ENCODE peak calls at places on chromosomes 4 and X, in five cellular contexts. J is OCI-LY7, M is uterus, Q is neural progenitor cell, L is psoas muscle. V is an unnamed sample.
A peak's percentile ranks its signal among the peaks of the same experiment; 100 is the strongest.

GRCh38 chrX:18886344-18887161 is 97.4 kb downstream of the PHKA2 start:
- DNase-seq in J (peak; percentile 19), M (peak; percentile 78), Q (peak; percentile 69), L (peak; percentile 77), V (peak; percentile 95)

GRCh38 chrX:17812763-17813162 is 48.3 kb downstream of the RAI2 start:
- DNase-seq in J (peak; percentile 1), M (no peak), Q (peak; percentile 49), L (no peak), V (no peak)

GRCh38 chr4:148926861-148927260 is 484.6 kb upstream of the NR3C2 start:
- DNase-seq in J (no peak), M (no peak), Q (no peak), L (peak; percentile 12), V (no peak)

GRCh38 chr4:75710246-75710645 is 14.1 kb upstream of the USO1 start:
- DNase-seq in J (no peak), M (no peak), Q (no peak), L (no peak), V (no peak)

GRCh38 chr4:151921371-151921770 is 160.6 kb upstream of the GATB start:
- DNase-seq in J (no peak), M (no peak), Q (no peak), L (no peak), V (no peak)

GRCh38 chr4:13126976-13127910 is 356.9 kb downstream of the RAB28 start:
- DNase-seq in J (no peak), M (no peak), Q (no peak), L (no peak), V (no peak)

GRCh38 chrX:1178580-1179057 is 33.8 kb downstream of the CRLF2 start:
- DNase-seq in J (no peak), M (no peak), Q (peak; percentile 39), L (no peak), V (no peak)

GRCh38 chr4:182643801-182644311 is 273.3 kb downstream of the DCTD start:
- DNase-seq in J (no peak), M (no peak), Q (no peak), L (no peak), V (peak; percentile 62)

GRCh38 chrX:48958635-48959094 is 1.3 kb upstream of the OTUD5 start:
- DNase-seq in J (no peak), M (peak; percentile 58), Q (peak; percentile 52), L (peak; percentile 47), V (peak; percentile 75)

GRCh38 chrX:71637848-71638247 is 19.5 kb upstream of the CXCR3 start:
- DNase-seq in J (peak; percentile 24), M (no peak), Q (no peak), L (no peak), V (no peak)

GRCh38 chrX:25079020-25079419 is 63.3 kb upstream of the ARX start:
- DNase-seq in J (peak; percentile 0), M (no peak), Q (no peak), L (no peak), V (no peak)

GRCh38 chr4:16859031-16859430 is 39.4 kb downstream of the LDB2 start:
- DNase-seq in J (no peak), M (no peak), Q (no peak), L (no peak), V (no peak)

GRCh38 chr4:681736-682451 is 7.1 kb downstream of the SLC49A3 start:
- DNase-seq in J (no peak), M (no peak), Q (peak; percentile 63), L (no peak), V (peak; percentile 55)

GRCh38 chrX:120429776-120430535 is 39.1 kb downstream of the LAMP2 start:
- DNase-seq in J (no peak), M (no peak), Q (no peak), L (no peak), V (no peak)

GRCh38 chr4:159341486-159341885 is 238.6 kb downstream of the RAPGEF2 start:
- DNase-seq in J (no peak), M (no peak), Q (no peak), L (no peak), V (no peak)

GRCh38 chrX:42028113-42028512 is 104.8 kb upstream of the CASK start:
- DNase-seq in J (peak; percentile 12), M (no peak), Q (no peak), L (no peak), V (no peak)

GRCh38 chr4:8577972-8578371 is 2.2 kb upstream of the GPR78 start:
- DNase-seq in J (no peak), M (no peak), Q (no peak), L (no peak), V (no peak)

GRCh38 chrX:106963111-106963510 is 36.9 kb downstream of the MORC4 start:
- DNase-seq in J (no peak), M (no peak), Q (no peak), L (no peak), V (no peak)

GRCh38 chr4:71026086-71026485 is 32.6 kb downstream of the DCK start:
- DNase-seq in J (no peak), M (no peak), Q (no peak), L (no peak), V (peak; percentile 70)

GRCh38 chrX:155966876-155967275 is 30.6 kb upstream of the IL9R start:
- DNase-seq in J (peak; percentile 34), M (no peak), Q (peak; percentile 67), L (no peak), V (no peak)

GRCh38 chr4:3810796-3811485 is 44.8 kb downstream of the ADRA2C start:
- DNase-seq in J (no peak), M (no peak), Q (no peak), L (no peak), V (no peak)

GRCh38 chr4:183335369-183335940 is 13.2 kb upstream of the CLDN24 start:
- DNase-seq in J (no peak), M (no peak), Q (no peak), L (no peak), V (peak; percentile 37)

GRCh38 chrX:103398321-103398937 is 22.1 kb downstream of the BEX3 start:
- DNase-seq in J (no peak), M (no peak), Q (no peak), L (no peak), V (no peak)

GRCh38 chrX:50430917-50431316 is 39.7 kb downstream of the DGKK start:
- DNase-seq in J (no peak), M (no peak), Q (no peak), L (no peak), V (no peak)

GRCh38 chrX:18961686-18962085 is 22.2 kb downstream of the PHKA2 start:
- DNase-seq in J (no peak), M (no peak), Q (no peak), L (no peak), V (no peak)

GRCh38 chrX:109841869-109842579 is 109.0 kb upstream of the ACSL4 start:
- DNase-seq in J (no peak), M (no peak), Q (no peak), L (no peak), V (no peak)

GRCh38 chrX:9746148-9746880 is 19.3 kb downstream of the GPR143 start:
- DNase-seq in J (no peak), M (no peak), Q (peak; percentile 15), L (no peak), V (no peak)

GRCh38 chrX:105662248-105662647 is 160.1 kb upstream of the NRK start:
- DNase-seq in J (no peak), M (no peak), Q (no peak), L (no peak), V (no peak)

GRCh38 chr4:1613099-1613495 is 71.0 kb downstream of the FAM53A start:
- DNase-seq in J (no peak), M (no peak), Q (no peak), L (no peak), V (no peak)

GRCh38 chr4:4379540-4380087 is 7.3 kb upstream of the NSG1 start:
- DNase-seq in J (peak; percentile 18), M (no peak), Q (no peak), L (no peak), V (no peak)

GRCh38 chr4:56215901-56216300 is 171.4 kb downstream of the AASDH start:
- DNase-seq in J (no peak), M (peak; percentile 45), Q (no peak), L (no peak), V (peak; percentile 57)

DNA sequence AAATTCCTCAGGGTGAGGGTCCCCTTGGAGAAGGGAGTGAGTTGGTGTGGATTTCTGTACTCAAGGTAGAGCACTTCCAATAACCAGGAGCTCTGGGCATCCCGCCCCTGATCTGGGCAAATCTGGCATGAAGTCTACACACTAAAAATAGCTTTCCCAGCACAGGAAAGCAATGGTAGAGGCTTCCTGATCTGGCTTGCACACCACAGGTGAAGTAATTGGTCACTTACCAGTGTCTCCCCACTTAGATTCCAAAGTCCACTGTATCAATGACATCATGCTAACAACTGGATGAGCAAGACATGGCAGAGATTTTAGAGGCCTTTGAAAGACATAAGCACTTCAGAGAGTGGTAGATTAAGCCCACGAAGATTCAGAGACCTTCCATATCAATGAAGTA is 17.8 kb upstream of the IDS start:
- DNase-seq in J (no peak), M (no peak), Q (no peak), L (no peak), V (no peak)
- H3K4me1 ChIP-seq in J (peaks cover 19% of the 10 kb centered on the region), M (no peaks in the 10 kb centered on the region), Q (no peaks in the 10 kb centered on the region), L (no peaks in the 10 kb centered on the region), V (no peaks in the 10 kb centered on the region)

GRCh38 chrX:147476008-147476407 is 435.7 kb upstream of the FMR1 start:
- DNase-seq in J (no peak), M (no peak), Q (peak; percentile 50), L (no peak), V (peak; percentile 18)
- TF ChIP-seq CTCF in J (peak; percentile 63), M (no peak), Q (peak; percentile 55), L (no peak), V (peak; percentile 37)

GRCh38 chrX:154082396-154083133 is 15.0 kb downstream of the MECP2 start:
- DNase-seq in J (no peak), M (no peak), Q (no peak), L (no peak), V (no peak)
- H3K4me3 ChIP-seq in J (no peak overlapping the region), M (no peak overlapping the region), Q (no peak overlapping the region), L (peak overlapping the region; percentile 9), V (no peak overlapping the region)

DNA sequence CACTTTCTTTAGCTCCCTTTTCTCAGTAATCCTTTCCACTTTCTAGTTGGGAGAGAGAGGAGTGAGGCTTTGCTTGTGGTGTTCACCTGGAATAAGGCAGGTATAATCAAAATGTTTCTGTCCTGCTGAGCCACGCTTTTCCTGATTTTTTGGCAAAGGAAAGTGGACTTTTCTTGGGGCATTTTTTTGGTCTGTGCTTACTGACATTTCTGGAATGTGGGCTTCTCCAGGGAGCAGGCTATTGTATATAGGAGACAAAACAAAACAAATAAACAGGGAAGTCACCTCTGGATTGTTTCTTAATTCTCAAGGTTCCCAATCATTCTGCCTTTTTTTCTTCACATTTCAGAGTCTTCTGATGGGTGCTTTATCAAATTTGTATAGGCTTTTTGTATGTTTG is 25.7 kb upstream of the RP2 start:
- DNase-seq in J (no peak), M (no peak), Q (no peak), L (no peak), V (no peak)
- H3K4me1 ChIP-seq in J (no peaks in the 10 kb centered on the region), M (no peaks in the 10 kb centered on the region), Q (no peaks in the 10 kb centered on the region), L (no peaks in the 10 kb centered on the region), V (no peaks in the 10 kb centered on the region)

DNA sequence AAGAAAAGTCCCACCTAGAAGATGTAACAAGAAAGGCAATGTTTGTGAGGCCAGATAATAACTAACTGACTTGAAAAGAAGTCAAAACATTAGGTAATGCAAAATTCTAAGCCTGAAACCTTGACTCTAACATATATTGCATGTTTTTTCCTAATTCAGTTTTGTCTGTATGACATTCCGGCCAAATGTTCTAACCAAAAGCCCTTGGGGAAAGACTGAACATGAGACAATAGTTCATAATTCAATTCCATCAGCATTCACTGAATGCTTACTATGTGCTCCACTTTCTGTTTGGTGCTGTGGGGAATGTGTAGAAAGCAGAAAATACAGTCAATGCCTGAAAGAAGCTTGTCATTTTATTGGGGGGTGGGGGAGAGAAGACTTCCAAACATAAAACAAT is 84.8 kb upstream of the PLAC1 start:
- DNase-seq in J (no peak), M (no peak), Q (no peak), L (no peak), V (no peak)
- TF ChIP-seq CTCF in J (no peak), M (no peak), Q (no peak), L (no peak), V (no peak)

V was measured in adrenal gland.